ENCODE peak calls at places on chromosomes 7 and 10, in five cellular contexts. S is WTC11, M is D341Med, A is neural progenitor cell, E is brain microvascular endothelial cell. R is an unnamed sample.

GRCh38 chr10:110522365-110522988 is 24.8 kb downstream of the DUSP5 start:
- DNase-seq in M (no peak), A (no peak), E (no peak), S (no peak), R (no peak)

GRCh38 chr10:61662794-61663259 is at the start of gene CABCOCO1:
- DNase-seq in A (peak; percentile 94), S (peak; percentile 84), M (peak; percentile 41), E (peak; percentile 33), R (peak; percentile 78)

GRCh38 chr7:148697950-148698396 is 730 bp upstream of the CUL1 start:
- DNase-seq in M (no peak), S (no peak), A (no peak), E (no peak), R (peak; percentile 66)

GRCh38 chr7:15556706-15557105 is 5.1 kb downstream of the AGMO start:
- DNase-seq in A (no peak), E (no peak), S (no peak), M (no peak), R (peak; percentile 49)

GRCh38 chr7:38141187-38141586 is 36.9 kb upstream of the STARD3NL start:
- DNase-seq in E (no peak), M (no peak), S (no peak), A (no peak), R (no peak)

GRCh38 chr10:96830511-96831199 is 1.4 kb upstream of the LCOR start:
- DNase-seq in M (no peak), E (peak; percentile 58), A (peak; percentile 73), S (peak; percentile 73), R (peak; percentile 44)

GRCh38 chr7:156684661-156685060 is 44.1 kb downstream of the RNF32 start:
- DNase-seq in A (no peak), E (no peak), S (no peak), M (no peak), R (no peak)

GRCh38 chr10:133243593-133243992 is 5.9 kb downstream of the VENTX start:
- DNase-seq in S (no peak), E (no peak), M (no peak), A (no peak), R (no peak)

GRCh38 chr7:38000272-38000671 is 79.8 kb downstream of the EPDR1 start:
- DNase-seq in E (no peak), A (no peak), M (no peak), S (no peak), R (no peak)